ENCODE peak calls at places on chromosomes 4 and X, in five cellular contexts. G is GM06990; K is AG04449; A is CD8-positive, alpha-beta T cell; Y is esophagus muscularis mucosa. R is an unnamed sample.
A peak's percentile ranks its signal among the peaks of the same experiment; 100 is the strongest.

GRCh38 chr4:145781306-145781705 is 101.4 kb downstream of the C4orf51 start:
- DNase-seq in G (no peak), K (no peak), A (no peak), Y (no peak), R (no peak)

GRCh38 chrX:29024813-29025342 is 437.6 kb downstream of the IL1RAPL1 start:
- DNase-seq in G (no peak), K (no peak), A (no peak), Y (no peak), R (no peak)

GRCh38 chrX:40109288-40110008 is 11.7 kb upstream of the BCOR start:
- DNase-seq in G (no peak), K (no peak), A (no peak), Y (no peak), R (no peak)

GRCh38 chrX:72268601-72269365 is 8.3 kb downstream of the RPS4X start:
- DNase-seq in G (no peak), K (peak; percentile 37), A (no peak), Y (no peak), R (no peak)

GRCh38 chr4:94758141-94758699 is 465 bp downstream of the BMPR1B start:
- DNase-seq in G (no peak), K (no peak), A (no peak), Y (no peak), R (no peak)

GRCh38 chr4:168864831-168865541 is 145.1 kb downstream of the CBR4 start:
- DNase-seq in G (no peak), K (peak; percentile 59), A (no peak), Y (no peak), R (no peak)

GRCh38 chr4:77100234-77100633 is 24.4 kb upstream of the CCNI start:
- DNase-seq in G (no peak), K (no peak), A (no peak), Y (peak; percentile 74), R (no peak)

GRCh38 chr4:173076903-173077629 is 91.5 kb upstream of the GALNT7 start:
- DNase-seq in G (no peak), K (no peak), A (no peak), Y (no peak), R (no peak)

GRCh38 chr4:52641853-52642563 is 17.1 kb downstream of the USP46 start:
- DNase-seq in G (peak; percentile 60), K (no peak), A (no peak), Y (no peak), R (no peak)

GRCh38 chrX:4570141-4570540 is 856.7 kb upstream of the PRKX start:
- DNase-seq in G (no peak), K (no peak), A (no peak), Y (no peak), R (no peak)

GRCh38 chr4:130675262-130675661 is 1579.3 kb downstream of the C4orf33 start:
- DNase-seq in G (no peak), K (no peak), A (no peak), Y (no peak), R (no peak)

GRCh38 chrX:144006811-144007210 is 122.9 kb downstream of the UBE2NL start:
- DNase-seq in G (no peak), K (no peak), A (no peak), Y (no peak), R (peak; percentile 0)

GRCh38 chrX:40083120-40083978 is 14.4 kb downstream of the BCOR start:
- DNase-seq in G (no peak), K (no peak), A (no peak), Y (no peak), R (no peak)

GRCh38 chr4:4803216-4803903 is 56.1 kb upstream of the MSX1 start:
- DNase-seq in G (no peak), K (no peak), A (no peak), Y (no peak), R (no peak)

GRCh38 chrX:29662759-29663503 is 552.4 kb upstream of the MAGEB2 start:
- DNase-seq in G (no peak), K (peak; percentile 46), A (no peak), Y (no peak), R (no peak)

GRCh38 chr4:2630556-2631273 is 94.3 kb downstream of the FAM193A start:
- DNase-seq in G (no peak), K (no peak), A (no peak), Y (no peak), R (no peak)

DNA sequence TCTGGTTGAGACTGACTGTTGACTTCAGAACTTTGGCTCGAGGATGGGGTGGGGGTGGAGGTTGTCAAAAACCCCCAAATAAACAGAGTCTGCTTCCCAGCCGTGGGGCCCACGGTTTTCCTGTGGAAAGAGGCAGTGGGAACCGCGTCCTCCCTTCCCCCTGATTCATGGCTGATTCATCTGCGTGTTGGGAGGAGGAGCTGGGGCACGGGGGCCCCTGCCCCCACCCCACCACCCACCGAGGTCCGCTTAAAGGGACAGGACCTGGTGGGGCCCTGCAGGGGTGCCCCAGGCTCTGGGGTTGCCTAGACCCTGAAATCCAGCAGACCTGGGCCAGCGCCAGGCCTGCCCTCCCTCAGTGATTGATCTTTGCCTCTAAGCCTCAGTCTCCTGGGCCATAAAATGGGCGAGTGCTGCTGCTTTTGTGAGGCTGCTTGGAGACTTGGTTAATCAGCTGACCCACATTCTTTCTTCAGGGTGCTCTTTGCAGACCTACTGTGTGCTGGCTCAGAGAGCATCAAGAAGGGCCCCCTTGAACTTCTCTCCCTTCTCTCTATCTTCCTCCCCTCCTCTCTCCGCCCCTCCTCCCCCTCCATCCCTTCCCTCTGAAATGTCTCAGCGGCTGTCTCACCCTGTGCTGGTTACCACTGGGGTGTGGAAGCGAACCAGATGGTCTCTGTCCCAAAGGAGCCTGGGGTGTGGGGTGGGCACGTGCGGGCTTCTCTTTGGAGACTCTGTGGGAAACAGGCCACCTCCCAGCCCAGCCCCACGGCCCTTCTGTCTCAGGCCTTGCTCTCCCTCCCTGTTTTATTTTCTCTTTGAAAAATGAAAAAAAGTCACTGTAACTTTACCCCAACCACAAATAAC is 9.1 kb downstream of the HTRA3 start:
- DNase-seq in G (no peak), K (no peak), A (no peak), Y (no peak), R (no peak)
- H3K4me3 ChIP-seq in G (no peak overlapping the region), K (no peak overlapping the region), A (no peak overlapping the region), Y (no peak overlapping the region), R (no peak overlapping the region)

GRCh38 chr4:122583906-122584305 is 37.0 kb downstream of the IL21 start:
- DNase-seq in G (no peak), K (peak; percentile 14), A (no peak), Y (no peak), R (no peak)

GRCh38 chr4:122588453-122589238 is 32.2 kb downstream of the IL21 start:
- DNase-seq in G (no peak), K (peak; percentile 16), A (no peak), Y (no peak), R (no peak)

GRCh38 chr4:122584517-122584916 is 36.3 kb downstream of the IL21 start:
- DNase-seq in G (no peak), K (peak; percentile 36), A (no peak), Y (no peak), R (no peak)
- H3K4me3 ChIP-seq in G (no peak overlapping the region), K (no peak overlapping the region), A (no peak overlapping the region), Y (no peak overlapping the region), R (no peak overlapping the region)

DNA sequence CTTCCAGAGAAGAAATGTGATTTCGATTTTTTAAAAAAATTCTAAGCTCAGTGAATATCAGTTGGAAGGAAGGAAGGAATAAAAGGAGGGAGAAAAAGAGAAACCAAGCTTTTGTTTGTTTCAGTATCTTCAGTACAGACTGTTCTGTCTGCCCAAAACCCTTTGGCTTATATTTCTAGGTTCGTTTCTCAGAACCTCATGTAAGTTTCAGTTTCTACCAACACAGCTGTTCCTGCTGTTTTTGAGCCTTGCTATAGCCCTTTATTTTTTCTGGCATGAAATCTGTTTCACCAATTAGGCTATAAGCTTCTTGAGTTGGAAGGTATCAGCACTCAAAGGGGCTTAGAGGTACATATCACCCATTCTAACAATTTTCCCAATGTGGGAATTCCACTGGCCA is 157.9 kb downstream of the GBA3 start:
- DNase-seq in G (no peak), K (no peak), A (no peak), Y (no peak), R (no peak)
- H3K4me3 ChIP-seq in G (no peak overlapping the region), K (no peak overlapping the region), A (no peak overlapping the region), Y (no peak overlapping the region), R (no peak overlapping the region)

DNA sequence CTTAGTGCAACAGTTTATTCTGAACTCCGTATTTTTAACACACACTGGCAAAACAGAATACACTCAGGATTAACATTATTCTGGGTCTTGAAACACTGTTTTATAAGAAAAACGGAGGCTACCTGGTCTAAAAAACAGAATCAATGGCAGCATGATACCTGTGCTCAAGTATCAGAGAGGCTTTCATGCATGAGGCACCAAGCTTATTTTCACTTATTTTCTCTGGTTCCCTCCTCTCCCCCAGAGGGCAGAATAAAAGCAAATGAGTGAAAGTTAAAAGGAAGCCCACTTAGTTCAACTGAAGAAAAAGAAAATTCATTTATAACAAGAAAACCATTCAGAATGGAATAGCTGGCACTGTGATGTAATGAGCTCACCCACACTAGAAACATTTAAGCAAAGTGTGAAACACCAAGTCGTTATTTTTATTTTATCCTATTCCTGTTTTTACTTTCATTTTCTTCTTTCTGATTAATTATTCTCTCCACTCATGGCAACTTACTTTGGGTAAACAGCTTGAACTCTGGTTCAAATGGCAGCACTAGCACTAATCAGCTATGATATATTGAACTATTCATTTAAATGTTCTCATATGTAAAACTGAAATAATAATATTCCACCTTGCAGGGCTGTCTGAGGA is 211.8 kb downstream of the PPP3CA start:
- DNase-seq in G (no peak), K (no peak), A (no peak), Y (no peak), R (no peak)
- H3K4me3 ChIP-seq in G (peak overlapping the region; percentile 35), K (no peak overlapping the region), A (no peak overlapping the region), Y (no peak overlapping the region), R (peak overlapping the region; percentile 19)

GRCh38 chr4:151013944-151014343 is 1.1 kb downstream of the LRBA start:
- DNase-seq in G (no peak), K (no peak), A (no peak), Y (no peak), R (no peak)

GRCh38 chr4:151012836-151013235 is 2.2 kb downstream of the LRBA start:
- DNase-seq in G (no peak), K (no peak), A (no peak), Y (no peak), R (no peak)

GRCh38 chr4:151014521-151015457 is at the start of gene LRBA:
- DNase-seq in G (peak; percentile 85), K (no peak), A (peak; percentile 80), Y (peak; percentile 93), R (peak; percentile 84)

GRCh38 chr4:151013491-151013890 is 1.6 kb downstream of the LRBA start:
- DNase-seq in G (no peak), K (no peak), A (no peak), Y (no peak), R (no peak)

DNA sequence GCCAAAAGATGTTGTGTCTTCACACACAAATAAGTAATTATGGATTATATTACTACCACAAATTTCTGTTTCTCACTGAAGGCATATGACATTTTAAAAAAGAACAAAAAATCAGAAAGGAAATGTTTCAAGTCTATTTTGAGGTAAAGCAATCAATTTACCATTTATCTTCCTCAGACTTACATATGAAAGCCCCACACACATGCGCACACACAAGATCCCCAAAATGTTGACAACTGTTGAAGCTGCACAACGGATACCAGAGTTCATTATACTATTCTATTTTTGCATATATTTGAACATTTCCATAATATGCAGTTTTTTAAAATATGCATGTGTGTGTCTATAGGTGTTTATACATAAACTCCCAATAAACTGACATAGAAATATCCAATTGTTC is 2.7 kb downstream of the LRBA start:
- DNase-seq in G (no peak), K (no peak), A (no peak), Y (no peak), R (no peak)
- H3K4me3 ChIP-seq in G (peak overlapping the region; percentile 95), K (no peak overlapping the region), A (peak overlapping the region; percentile 42), Y (no peak overlapping the region), R (peak overlapping the region; percentile 66)

R was measured in LNCaP clone FGC.